ENCODE peak calls at places on chromosomes 7 and 10, in five cellular contexts. K is adrenal gland; H is CD8-positive, alpha-beta memory T cell; W is left colon; E is mesendoderm. S is an unnamed sample.

GRCh38 chr7:130065500-130066152 is 4.7 kb upstream of the KLHDC10 start:
- DNase-seq in K (peak), H (no peak), W (no peak), E (no peak), S (no peak)

GRCh38 chr10:49572594-49573114 is 33.7 kb upstream of the ERCC6 start:
- DNase-seq in K (no peak), H (no peak), W (no peak), E (no peak), S (no peak)

GRCh38 chr7:31488562-31489203 is 25.2 kb upstream of the ITPRID1 start:
- DNase-seq in K (peak), H (no peak), W (peak), E (peak), S (peak)

GRCh38 chr7:82740246-82740848 is 296.8 kb upstream of the CACNA2D1 start:
- DNase-seq in K (peak), H (no peak), W (no peak), E (peak), S (peak)

GRCh38 chr10:110530131-110530831 is 32.6 kb downstream of the DUSP5 start:
- DNase-seq in K (no peak), H (no peak), W (no peak), E (peak), S (no peak)

GRCh38 chr10:128209862-128210214 is 83.6 kb upstream of the MKI67 start:
- DNase-seq in K (no peak), H (no peak), W (no peak), E (no peak), S (no peak)

GRCh38 chr7:143884978-143885559 is 16.9 kb downstream of the TCAF1 start:
- DNase-seq in K (peak), H (no peak), W (no peak), E (peak), S (peak)

GRCh38 chr7:52018680-52019054 is 702.1 kb upstream of the COBL start:
- DNase-seq in K (no peak), H (no peak), W (no peak), E (no peak), S (peak)

GRCh38 chr10:99834410-99834809 is 52.0 kb downstream of the ABCC2 start:
- DNase-seq in K (no peak), H (no peak), W (no peak), E (no peak), S (no peak)

GRCh38 chr10:27100800-27101347 is 580 bp upstream of the ANKRD26 start:
- DNase-seq in K (no peak), H (peak), W (no peak), E (peak), S (no peak)

GRCh38 chr7:120190566-120190965 is 82.4 kb upstream of the KCND2 start:
- DNase-seq in K (no peak), H (no peak), W (no peak), E (peak), S (no peak)

GRCh38 chr10:78805176-78805575 is 263.6 kb upstream of the ZMIZ1 start:
- DNase-seq in K (no peak), H (no peak), W (peak), E (peak), S (no peak)

GRCh38 chr10:14625210-14625621 is 149.5 kb downstream of the FAM107B start:
- DNase-seq in K (no peak), H (no peak), W (no peak), E (no peak), S (peak)

GRCh38 chr7:46214526-46214925 is 293.5 kb upstream of the IGFBP3 start:
- DNase-seq in K (no peak), H (no peak), W (no peak), E (no peak), S (no peak)

GRCh38 chr10:86958109-86958830 is at the start of gene SNCG:
- DNase-seq in K (peak), H (no peak), W (peak), E (no peak), S (no peak)

GRCh38 chr10:112490543-112490942 is 43.5 kb downstream of the VTI1A start:
- DNase-seq in K (no peak), H (no peak), W (no peak), E (peak), S (no peak)

GRCh38 chr10:73785721-73786511 is 510 bp downstream of the ZSWIM8 start:
- DNase-seq in K (peak), H (peak), W (peak), E (peak), S (no peak)

GRCh38 chr10:88791924-88792323 is 10.6 kb upstream of the LIPM start:
- DNase-seq in K (no peak), H (no peak), W (no peak), E (peak), S (peak)

GRCh38 chr10:7710446-7710845 is 7.3 kb downstream of the ITIH2 start:
- DNase-seq in K (no peak), H (no peak), W (no peak), E (no peak), S (no peak)

GRCh38 chr10:30059209-30060107 is at the start of gene JCAD:
- DNase-seq in K (peak), H (peak), W (peak), E (peak), S (no peak)

GRCh38 chr7:159227433-159227832 is 82.8 kb upstream of the VIPR2 start:
- DNase-seq in K (peak), H (no peak), W (no peak), E (no peak), S (no peak)

GRCh38 chr7:105924950-105925349 is 38.1 kb upstream of the CDHR3 start:
- DNase-seq in K (no peak), H (peak), W (no peak), E (no peak), S (no peak)

GRCh38 chr10:22333167-22333566 is 12.1 kb upstream of the SPAG6 start:
- DNase-seq in K (no peak), H (peak), W (no peak), E (no peak), S (no peak)

GRCh38 chr10:65891073-65891981 is 1034.5 kb upstream of the LRRTM3 start:
- DNase-seq in K (no peak), H (no peak), W (no peak), E (peak), S (no peak)

GRCh38 chr10:6185039-6185716 is 17.6 kb upstream of the PFKFB3 start:
- DNase-seq in K (no peak), H (no peak), W (no peak), E (peak), S (no peak)

GRCh38 chr7:88363249-88363648 is 56.6 kb upstream of the STEAP4 start:
- DNase-seq in K (no peak), H (no peak), W (no peak), E (no peak), S (no peak)

GRCh38 chr7:45580053-45580872 is 6.1 kb downstream of the ADCY1 start:
- DNase-seq in K (no peak), H (no peak), W (no peak), E (peak), S (no peak)

GRCh38 chr7:14385074-14385473 is 395.6 kb upstream of the ETV1 start:
- DNase-seq in K (no peak), H (no peak), W (no peak), E (no peak), S (no peak)

GRCh38 chr10:46232666-46233065 is 54.1 kb upstream of the ANTXRL start:
- DNase-seq in K (no peak), H (no peak), W (no peak), E (no peak), S (no peak)

GRCh38 chr10:123549761-123550454 is 116.2 kb upstream of the GPR26 start:
- DNase-seq in K (no peak), H (no peak), W (no peak), E (no peak), S (no peak)

S was measured in pons.